ENCODE peak calls at places on chromosomes 2 and 18, in four cellular contexts. G is mesendoderm, E is IMR-90, M is H1. F is an unnamed sample.

GRCh38 chr2:106192752-106193490 is 1.2 kb downstream of the UXS1 start:
- DNase-seq in M (no peak), G (peak; percentile 68), E (peak; percentile 87), F (no peak)

GRCh38 chr2:75489682-75490180 is 71.0 kb downstream of the EVA1A start:
- DNase-seq in M (no peak), E (no peak), G (no peak), F (no peak)

GRCh38 chr18:49520661-49521145 is 33.7 kb upstream of the C18orf32 start:
- DNase-seq in M (no peak), G (no peak), E (peak; percentile 11), F (no peak)

GRCh38 chr2:8839189-8839965 is 2.0 kb upstream of the KIDINS220 start:
- DNase-seq in G (no peak), M (no peak), E (no peak), F (no peak)

GRCh38 chr2:215528555-215528954 is 92.7 kb upstream of the FN1 start:
- DNase-seq in E (peak; percentile 99), G (peak; percentile 16), M (no peak), F (no peak)

GRCh38 chr2:239917957-239918481 is 107.1 kb downstream of the NDUFA10 start:
- DNase-seq in E (no peak), G (no peak), M (no peak), F (peak; percentile 7)

GRCh38 chr2:233129351-233129978 is 69.3 kb downstream of the INPP5D start:
- DNase-seq in G (peak; percentile 56), M (peak; percentile 86), E (no peak), F (peak; percentile 78)

GRCh38 chr2:85765081-85765731 is 11.4 kb downstream of the ATOH8 start:
- DNase-seq in M (peak; percentile 69), E (no peak), G (peak; percentile 86), F (peak; percentile 56)

GRCh38 chr18:23703057-23703986 is 14.1 kb downstream of the LAMA3 start:
- DNase-seq in M (no peak), E (peak; percentile 79), G (peak; percentile 52), F (no peak)

GRCh38 chr18:31099490-31100230 is 2.6 kb downstream of the DSC2 start:
- DNase-seq in G (peak; percentile 2), E (no peak), M (no peak), F (no peak)

GRCh38 chr2:239396881-239397681 is 3.7 kb downstream of the HDAC4 start:
- DNase-seq in M (no peak), G (peak; percentile 43), E (no peak), F (no peak)

GRCh38 chr18:51066273-51066672 is 36.3 kb downstream of the SMAD4 start:
- DNase-seq in E (peak; percentile 78), M (no peak), G (no peak), F (no peak)

GRCh38 chr2:64143154-64144056 is 815 bp downstream of the PELI1 start:
- DNase-seq in M (peak; percentile 66), G (peak; percentile 52), E (peak; percentile 34), F (peak; percentile 43)

GRCh38 chr2:120539421-120539936 is 193.5 kb downstream of the INHBB start:
- DNase-seq in G (no peak), E (no peak), M (no peak), F (no peak)
- H3K56ac ChIP-seq in G (peak overlapping the region; percentile 42), E (no peak overlapping the region), M (no peak overlapping the region), F (no peak overlapping the region)

GRCh38 chr2:230985519-230986231 is 10.2 kb upstream of the SPATA3 start:
- DNase-seq in E (no peak), M (no peak), G (no peak), F (no peak)
- H3K56ac ChIP-seq in E (no peak overlapping the region), M (no peak overlapping the region), G (no peak overlapping the region), F (no peak overlapping the region)

GRCh38 chr2:72412214-72412613 is 264.6 kb upstream of the CYP26B1 start:
- DNase-seq in M (no peak), E (no peak), G (peak; percentile 11), F (no peak)
- H3K56ac ChIP-seq in M (no peak overlapping the region), E (no peak overlapping the region), G (no peak overlapping the region), F (no peak overlapping the region)

DNA sequence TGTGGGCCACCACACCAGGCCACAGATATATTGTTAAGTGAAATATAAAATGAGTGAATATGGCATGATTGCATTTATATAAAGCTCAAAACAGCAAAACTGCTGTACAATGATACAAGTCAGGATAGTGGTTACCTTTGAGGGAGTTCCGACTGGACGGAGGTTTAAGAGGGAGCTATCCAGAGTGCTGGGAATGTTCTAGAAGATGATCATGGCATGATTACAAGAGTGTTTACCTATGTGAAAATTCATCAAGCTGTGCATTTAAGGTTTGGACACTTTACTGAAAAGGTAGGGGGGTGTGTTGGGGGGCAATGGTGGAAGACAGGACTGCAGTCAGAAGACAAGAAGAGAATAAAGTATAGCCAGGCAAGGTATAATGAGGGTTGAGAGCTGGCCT is 201.4 kb downstream of the ZBTB7C start:
- DNase-seq in E (no peak), M (no peak), G (no peak), F (no peak)
- H3K56ac ChIP-seq in E (no peak overlapping the region), M (no peak overlapping the region), G (no peak overlapping the region), F (no peak overlapping the region)